ENCODE peak calls at places on chromosomes 7 and 10, in four cellular contexts. One of them, this sample, is unnamed. For H3K79me2, the result is how much of the 10 kb centered on the place peaks cover.

GRCh38 chr10:70101668-70102067 is 31.0 kb downstream of the AIFM2 start:
- DNase-seq in K562: no peak
- DNase-seq in HepG2: no peak
- DNase-seq in GM12878: no peak
- DNase-seq in this sample: no peak

GRCh38 chr10:53719658-53720057 is 947.1 kb upstream of the MBL2 start:
- DNase-seq in K562: no peak
- DNase-seq in HepG2: no peak
- DNase-seq in GM12878: no peak
- DNase-seq in this sample: no peak

GRCh38 chr7:131057015-131057518 is 270.6 kb upstream of the MKLN1 start:
- DNase-seq in GM12878: no peak
- DNase-seq in HepG2: peak
- DNase-seq in K562: no peak
- DNase-seq in this sample: peak

GRCh38 chr10:93757136-93757535 is 600 bp upstream of the LGI1 start:
- DNase-seq in GM12878: no peak
- DNase-seq in HepG2: no peak
- DNase-seq in K562: no peak
- DNase-seq in this sample: no peak

GRCh38 chr7:47474937-47475879 is 106.7 kb downstream of the TNS3 start:
- DNase-seq in GM12878: peak
- DNase-seq in HepG2: peak
- DNase-seq in K562: peak
- DNase-seq in this sample: peak

GRCh38 chr7:4430227-4430626 is 251.9 kb upstream of the FOXK1 start:
- DNase-seq in K562: no peak
- DNase-seq in GM12878: no peak
- DNase-seq in HepG2: no peak
- DNase-seq in this sample: no peak

GRCh38 chr10:122495406-122496340 is 34.3 kb downstream of the HTRA1 start:
- DNase-seq in GM12878: no peak
- DNase-seq in HepG2: no peak
- DNase-seq in K562: no peak
- DNase-seq in this sample: peak

GRCh38 chr10:71473671-71474599 is 77.2 kb downstream of the CDH23 start:
- DNase-seq in GM12878: no peak
- DNase-seq in HepG2: no peak
- DNase-seq in K562: no peak
- DNase-seq in this sample: no peak

GRCh38 chr7:113087278-113087998 is 811 bp upstream of the GPR85 start:
- DNase-seq in K562: peak
- DNase-seq in GM12878: no peak
- DNase-seq in HepG2: peak
- DNase-seq in this sample: peak

GRCh38 chr10:124878457-124878739 is 63.5 kb upstream of the ZRANB1 start:
- DNase-seq in GM12878: no peak
- DNase-seq in K562: no peak
- DNase-seq in HepG2: no peak
- DNase-seq in this sample: no peak

GRCh38 chr7:131859162-131859821 is 302.9 kb upstream of the PODXL start:
- DNase-seq in HepG2: peak
- DNase-seq in K562: peak
- DNase-seq in GM12878: peak
- DNase-seq in this sample: peak

GRCh38 chr7:109842386-109842785 is 1248.5 kb upstream of the LRRN3 start:
- DNase-seq in GM12878: no peak
- DNase-seq in K562: no peak
- DNase-seq in HepG2: no peak
- DNase-seq in this sample: no peak

GRCh38 chr7:139762886-139763285 is 14.9 kb downstream of the HIPK2 start:
- DNase-seq in HepG2: no peak
- DNase-seq in K562: no peak
- DNase-seq in GM12878: no peak
- DNase-seq in this sample: peak
- H3K79me2 ChIP-seq in HepG2: half or more
- H3K79me2 ChIP-seq in K562: under half
- H3K79me2 ChIP-seq in GM12878: under half
- H3K79me2 ChIP-seq in this sample: half or more

DNA sequence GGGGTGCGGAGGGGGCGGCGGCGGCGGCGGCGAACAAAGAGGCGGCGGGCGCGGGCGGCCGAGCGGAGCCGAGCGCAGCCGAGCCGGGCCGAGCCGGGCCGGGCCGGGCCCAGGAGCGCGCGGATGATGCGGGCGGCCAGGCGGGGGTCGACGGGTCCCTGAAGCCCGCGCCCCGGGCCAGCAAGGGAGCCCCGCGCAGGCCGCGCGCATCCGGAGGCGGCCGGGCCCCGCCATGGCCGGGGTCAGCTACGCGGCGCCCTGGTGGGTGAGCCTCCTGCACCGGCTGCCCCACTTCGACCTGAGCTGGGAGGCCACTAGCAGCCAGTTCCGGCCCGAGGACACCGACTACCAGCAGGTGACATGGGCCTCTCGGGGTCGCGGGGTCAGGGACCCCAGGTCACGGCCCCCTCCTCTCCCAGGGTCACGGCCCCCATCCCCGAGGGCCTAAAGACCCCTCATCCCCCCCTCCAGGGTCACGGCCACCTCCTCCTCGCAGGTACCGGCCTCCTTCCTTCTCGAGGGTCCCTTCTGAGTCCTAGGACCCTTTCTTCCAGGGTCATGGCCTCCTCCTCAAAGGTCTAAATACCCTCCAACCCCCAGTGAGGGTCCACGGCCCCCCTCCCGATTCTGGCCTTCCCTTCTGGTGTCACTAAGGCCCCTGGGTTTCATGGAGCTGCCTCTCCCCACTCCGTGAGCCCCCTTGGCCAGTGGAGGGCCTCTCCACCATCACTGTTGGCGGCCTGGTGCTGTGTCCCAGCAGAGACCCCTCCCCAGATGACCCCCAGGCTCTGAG is at the start of gene TTYH3:
- DNase-seq in HepG2: no peak
- DNase-seq in GM12878: no peak
- DNase-seq in K562: no peak
- DNase-seq in this sample: peak
- TF ChIP-seq MYC in HepG2: no peak
- TF ChIP-seq MYC in GM12878: no peak
- TF ChIP-seq MYC in K562: no peak
- TF ChIP-seq MYC in this sample: no peak

GRCh38 chr7:138460649-138461607 is 869 bp downstream of the TRIM24 start:
- DNase-seq in HepG2: no peak
- DNase-seq in GM12878: no peak
- DNase-seq in K562: peak
- DNase-seq in this sample: peak
- TF ChIP-seq CTCF in HepG2: no peak
- TF ChIP-seq CTCF in GM12878: no peak
- TF ChIP-seq CTCF in K562: peak
- TF ChIP-seq CTCF in this sample: no peak

GRCh38 chr10:77881636-77882035 is 44.9 kb downstream of the DLG5 start:
- DNase-seq in HepG2: peak
- DNase-seq in K562: no peak
- DNase-seq in GM12878: no peak
- DNase-seq in this sample: no peak
- H3K79me2 ChIP-seq in HepG2: under half
- H3K79me2 ChIP-seq in K562: under half
- H3K79me2 ChIP-seq in GM12878: under half
- H3K79me2 ChIP-seq in this sample: under half

DNA sequence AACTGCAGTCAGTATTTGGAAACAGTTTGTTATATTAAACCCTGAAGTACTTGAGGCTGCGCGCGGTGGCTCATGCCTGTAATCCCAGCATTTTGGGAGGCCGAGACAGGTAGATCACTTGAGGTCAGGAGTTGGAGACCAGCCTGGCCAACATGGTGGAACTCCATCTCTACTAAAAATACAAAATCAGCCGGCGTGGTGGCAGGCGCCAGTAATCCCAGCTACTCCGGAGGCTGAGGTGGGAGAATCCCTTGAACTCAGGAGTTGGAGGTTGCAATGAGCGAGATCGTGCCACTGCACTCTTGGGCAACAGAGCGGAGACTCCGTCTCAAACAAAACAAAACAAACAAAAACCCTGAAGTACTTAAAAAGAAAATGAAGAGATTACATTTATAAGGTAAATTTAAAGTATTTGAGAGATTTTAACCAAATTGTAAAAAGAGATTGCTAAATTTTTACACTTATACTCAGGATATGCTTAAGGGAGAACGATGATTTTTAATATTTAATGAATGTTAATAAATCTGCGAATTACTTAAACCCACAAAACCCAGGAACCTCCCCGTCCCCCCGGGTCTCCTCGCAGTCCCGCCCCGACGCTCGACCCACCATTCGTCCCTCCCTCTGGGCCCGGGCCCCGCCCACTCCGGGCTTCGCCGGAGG is 425 bp upstream of the MTG1 start:
- DNase-seq in HepG2: no peak
- DNase-seq in GM12878: no peak
- DNase-seq in K562: no peak
- DNase-seq in this sample: no peak
- TF ChIP-seq MYC in HepG2: no peak
- TF ChIP-seq MYC in GM12878: no peak
- TF ChIP-seq MYC in K562: no peak
- TF ChIP-seq MYC in this sample: no peak

GRCh38 chr7:89926721-89927120 is 227.5 kb upstream of the STEAP1 start:
- DNase-seq in GM12878: no peak
- DNase-seq in K562: no peak
- DNase-seq in HepG2: no peak
- DNase-seq in this sample: no peak

DNA sequence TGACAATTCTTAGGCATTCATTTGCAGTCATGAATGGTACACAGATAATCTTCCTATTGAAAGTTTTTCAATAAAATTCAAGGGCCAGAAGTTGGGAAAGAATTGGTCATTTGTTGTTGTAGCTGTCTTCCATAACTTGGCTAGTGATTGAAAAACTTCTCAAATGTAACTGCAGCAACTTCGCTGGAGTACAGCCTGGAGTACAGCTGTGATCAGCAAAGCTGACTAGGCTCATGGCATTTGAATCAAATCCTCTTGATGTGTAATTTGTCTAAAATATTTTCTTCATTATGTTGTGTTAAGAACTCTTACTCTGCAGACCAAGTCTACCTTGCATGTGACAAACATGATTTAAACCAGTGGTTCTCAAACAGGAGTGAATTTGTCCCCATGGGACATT is 226.5 kb upstream of the STEAP1 start:
- DNase-seq in GM12878: no peak
- DNase-seq in HepG2: no peak
- DNase-seq in K562: no peak
- DNase-seq in this sample: no peak
- TF ChIP-seq CTCF in GM12878: no peak
- TF ChIP-seq CTCF in HepG2: no peak
- TF ChIP-seq CTCF in K562: no peak
- TF ChIP-seq CTCF in this sample: no peak

GRCh38 chr7:100878685-100879084 is 3.8 kb downstream of the SRRT start:
- DNase-seq in GM12878: no peak
- DNase-seq in K562: no peak
- DNase-seq in HepG2: no peak
- DNase-seq in this sample: no peak
- H3K79me2 ChIP-seq in GM12878: half or more
- H3K79me2 ChIP-seq in K562: half or more
- H3K79me2 ChIP-seq in HepG2: half or more
- H3K79me2 ChIP-seq in this sample: half or more

GRCh38 chr7:157621131-157621681 is 284.4 kb downstream of the DNAJB6 start:
- DNase-seq in GM12878: no peak
- DNase-seq in HepG2: no peak
- DNase-seq in K562: no peak
- DNase-seq in this sample: no peak

GRCh38 chr7:157622000-157622399 is 285.2 kb downstream of the DNAJB6 start:
- DNase-seq in GM12878: no peak
- DNase-seq in K562: no peak
- DNase-seq in HepG2: no peak
- DNase-seq in this sample: no peak

GRCh38 chr7:157622408-157623221 is 285.8 kb downstream of the DNAJB6 start:
- DNase-seq in HepG2: no peak
- DNase-seq in K562: no peak
- DNase-seq in GM12878: no peak
- DNase-seq in this sample: no peak

GRCh38 chr7:157625973-157626790 is 289.4 kb downstream of the DNAJB6 start:
- DNase-seq in HepG2: no peak
- DNase-seq in K562: no peak
- DNase-seq in GM12878: no peak
- DNase-seq in this sample: no peak

DNA sequence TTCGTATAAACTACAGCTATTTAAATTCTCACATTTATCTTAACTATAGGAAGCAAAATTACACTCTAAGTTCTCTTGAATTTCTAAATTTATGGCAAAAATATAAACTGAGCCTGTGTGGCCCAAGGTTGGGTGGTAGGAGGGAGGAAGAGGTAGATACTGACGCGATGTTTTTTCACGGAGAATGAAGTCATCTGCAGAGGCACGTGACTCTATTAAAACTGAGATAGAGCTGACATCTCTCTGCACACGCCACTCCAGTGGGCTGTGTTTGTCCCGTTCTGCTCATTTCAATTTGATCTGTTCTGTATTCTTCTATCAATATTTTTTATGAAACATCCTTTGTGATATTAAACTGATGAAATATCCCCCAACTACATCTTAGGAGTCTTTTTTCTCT is 286.8 kb downstream of the DNAJB6 start:
- DNase-seq in HepG2: no peak
- DNase-seq in K562: no peak
- DNase-seq in GM12878: no peak
- DNase-seq in this sample: no peak
- TF ChIP-seq MYC in HepG2: no peak
- TF ChIP-seq MYC in K562: no peak
- TF ChIP-seq MYC in GM12878: no peak
- TF ChIP-seq MYC in this sample: no peak

DNA sequence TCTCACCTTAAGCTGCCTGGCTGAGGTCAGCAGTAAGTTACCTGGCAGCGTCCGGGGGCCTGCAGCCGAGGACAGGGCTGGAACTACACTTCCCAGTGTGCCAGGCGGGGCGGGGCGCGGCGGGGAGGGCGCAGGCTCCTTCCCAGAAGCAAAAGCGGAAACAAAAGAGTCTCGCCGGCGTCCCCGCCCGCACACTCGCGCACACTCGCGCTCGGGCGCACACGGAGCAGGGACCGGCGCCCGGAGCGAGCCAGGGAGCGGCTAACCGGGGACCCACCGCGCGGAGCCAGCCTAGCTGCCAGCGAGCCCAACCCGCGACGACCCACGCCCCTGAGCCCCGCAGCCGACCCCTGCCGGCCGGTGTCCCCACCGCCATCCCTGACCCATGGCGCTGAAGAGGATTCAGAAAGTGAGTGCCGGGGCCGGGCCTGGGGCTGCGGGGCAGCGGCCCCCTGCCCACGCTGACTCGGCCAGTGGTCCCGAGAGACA is at the start of gene UBE2D1:
- DNase-seq in GM12878: peak
- DNase-seq in HepG2: peak
- DNase-seq in K562: peak
- DNase-seq in this sample: peak
- TF ChIP-seq CTCF in GM12878: no peak
- TF ChIP-seq CTCF in HepG2: peak
- TF ChIP-seq CTCF in K562: peak
- TF ChIP-seq CTCF in this sample: no peak